ENCODE peak calls at places on chromosomes 7 and 10, in seven cellular contexts. A is Panc1; F is cardiac fibroblast; V is CD8-positive, alpha-beta memory T cell; J is H7; L is PC-3; S is tibial nerve. P is an unnamed sample.

GRCh38 chr10:126749030-126749655 is 78.7 kb upstream of the C10orf90 start:
- DNase-seq in F (peak; percentile 88), A (peak; percentile 53), L (peak; percentile 93), J (peak; percentile 64), S (peak; percentile 18), V (no peak), P (peak; percentile 73)

GRCh38 chr7:140230517-140230861 is 53.7 kb upstream of the KDM7A start:
- DNase-seq in F (no peak), A (no peak), S (no peak), J (peak; percentile 68), V (peak; percentile 81), L (no peak), P (no peak)

GRCh38 chr7:81672872-81673271 is 97.0 kb downstream of the HGF start:
- DNase-seq in F (no peak), V (no peak), L (no peak), A (no peak), S (no peak), J (peak; percentile 0), P (no peak)

GRCh38 chr10:77163670-77164348 is 473.8 kb downstream of the KCNMA1 start:
- DNase-seq in L (peak; percentile 100), F (peak; percentile 91), V (no peak), S (no peak), J (no peak), A (peak; percentile 98), P (peak; percentile 96)

GRCh38 chr7:45229130-45229920 is 71.7 kb downstream of the RAMP3 start:
- DNase-seq in L (no peak), A (no peak), F (no peak), V (no peak), S (no peak), J (no peak), P (no peak)

GRCh38 chr7:77415474-77415821 is 701 bp downstream of the GSAP start:
- DNase-seq in J (peak; percentile 71), V (peak; percentile 23), F (no peak), S (no peak), L (no peak), A (no peak), P (no peak)

GRCh38 chr7:36158321-36158605 is 5.2 kb downstream of the EEPD1 start:
- DNase-seq in A (no peak), F (no peak), L (peak; percentile 32), V (no peak), J (no peak), S (no peak), P (no peak)

GRCh38 chr7:21965318-21965717 is 19.6 kb upstream of the CDCA7L start:
- DNase-seq in J (no peak), V (no peak), F (peak; percentile 8), S (no peak), A (no peak), L (no peak), P (peak; percentile 95)

GRCh38 chr7:149620961-149621360 is 123.4 kb upstream of the ZNF746 start:
- DNase-seq in S (no peak), V (peak; percentile 69), A (no peak), L (no peak), J (no peak), F (no peak), P (no peak)

GRCh38 chr10:104254493-104255243 is at the start of gene GSTO1:
- DNase-seq in A (no peak), S (peak; percentile 63), V (peak; percentile 40), J (peak; percentile 82), F (peak; percentile 83), L (peak; percentile 52), P (peak; percentile 82)

GRCh38 chr10:117741524-117741923 is 199.0 kb downstream of the EMX2 start:
- DNase-seq in V (no peak), A (no peak), L (no peak), J (peak; percentile 23), F (no peak), S (no peak), P (no peak)

GRCh38 chr10:2019281-2019680 is 282.0 kb upstream of the ADARB2 start:
- DNase-seq in S (no peak), F (no peak), L (no peak), V (no peak), A (no peak), J (no peak), P (no peak)
- H3K4me3 ChIP-seq in S (no peak overlapping the region), F (no peak overlapping the region), L (no peak overlapping the region), V (no peak overlapping the region), A (no peak overlapping the region), J (no peak overlapping the region), P (no peak overlapping the region)

GRCh38 chr7:33873981-33874750 is 31.2 kb upstream of the BMPER start:
- DNase-seq in F (peak; percentile 50), V (no peak), A (no peak), S (no peak), L (peak; percentile 88), J (no peak), P (peak; percentile 69)
- H3K4me3 ChIP-seq in F (no peak overlapping the region), V (no peak overlapping the region), A (no peak overlapping the region), S (no peak overlapping the region), L (no peak overlapping the region), J (no peak overlapping the region), P (no peak overlapping the region)

DNA sequence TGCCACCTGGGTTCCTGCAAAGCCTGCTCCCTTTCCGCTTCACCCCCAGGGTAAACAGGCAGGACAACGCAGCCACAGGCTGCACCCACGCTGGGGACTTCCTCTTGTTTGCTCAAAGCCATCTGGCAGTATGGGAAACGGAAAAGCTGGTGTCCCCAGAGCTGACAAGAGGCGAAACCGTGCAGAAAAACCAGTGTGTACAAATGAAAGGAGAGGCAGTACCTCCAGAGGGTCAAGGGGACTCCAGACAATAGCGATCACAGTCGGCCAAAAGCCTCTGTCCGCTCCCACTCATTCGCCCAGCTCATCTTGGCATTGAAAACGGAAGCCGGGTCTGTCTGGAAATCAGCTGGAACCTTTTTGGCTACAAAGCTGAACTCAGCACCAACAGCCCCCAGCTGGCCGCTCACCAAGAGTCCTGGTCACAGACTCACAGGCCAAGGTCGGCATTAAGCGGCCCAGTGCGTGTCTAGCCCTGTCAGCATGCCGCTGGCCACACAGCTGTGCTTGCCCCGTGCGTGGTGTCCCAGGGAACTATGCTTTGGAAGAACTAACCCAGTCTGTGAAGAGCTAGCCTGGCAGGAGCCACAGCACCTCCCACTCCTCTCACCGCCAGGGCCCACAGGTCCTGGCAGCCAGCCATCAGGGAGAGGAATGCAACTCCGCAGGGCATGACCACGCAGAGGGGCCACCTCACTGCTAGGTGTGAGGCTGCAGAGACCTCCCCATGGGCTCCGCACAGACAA is 10.4 kb downstream of the TNS3 start:
- DNase-seq in V (no peak), F (peak; percentile 92), J (no peak), L (peak; percentile 84), A (no peak), S (peak; percentile 28), P (peak; percentile 90)
- H3K4me3 ChIP-seq in V (no peak overlapping the region), F (no peak overlapping the region), J (no peak overlapping the region), L (peak overlapping the region; percentile 40), A (peak overlapping the region; percentile 36), S (no peak overlapping the region), P (peak overlapping the region; percentile 2)

GRCh38 chr7:137873524-137873923 is 26.8 kb upstream of the DGKI start:
- DNase-seq in J (no peak), L (no peak), F (peak; percentile 35), A (no peak), V (no peak), S (no peak), P (peak; percentile 36)
- H3K4me3 ChIP-seq in J (no peak overlapping the region), L (no peak overlapping the region), F (no peak overlapping the region), A (no peak overlapping the region), V (no peak overlapping the region), S (no peak overlapping the region), P (no peak overlapping the region)

GRCh38 chr10:71771821-71772617 is 1.3 kb downstream of the VSIR start:
- DNase-seq in V (no peak), A (no peak), F (peak; percentile 86), J (no peak), S (no peak), L (peak; percentile 73), P (peak; percentile 79)
- H3K4me3 ChIP-seq in V (peak overlapping the region; percentile 94), A (peak overlapping the region; percentile 60), F (no peak overlapping the region), J (no peak overlapping the region), S (peak overlapping the region; percentile 86), L (peak overlapping the region; percentile 72), P (peak overlapping the region; percentile 80)

GRCh38 chr10:100730739-100731602 is 14.4 kb upstream of the PAX2 start:
- DNase-seq in S (no peak), J (peak; percentile 76), V (no peak), A (no peak), F (peak; percentile 29), L (no peak), P (no peak)
- H3K4me3 ChIP-seq in S (no peak overlapping the region), J (no peak overlapping the region), V (no peak overlapping the region), A (peak overlapping the region; percentile 79), F (peak overlapping the region; percentile 8), L (no peak overlapping the region), P (no peak overlapping the region)

DNA sequence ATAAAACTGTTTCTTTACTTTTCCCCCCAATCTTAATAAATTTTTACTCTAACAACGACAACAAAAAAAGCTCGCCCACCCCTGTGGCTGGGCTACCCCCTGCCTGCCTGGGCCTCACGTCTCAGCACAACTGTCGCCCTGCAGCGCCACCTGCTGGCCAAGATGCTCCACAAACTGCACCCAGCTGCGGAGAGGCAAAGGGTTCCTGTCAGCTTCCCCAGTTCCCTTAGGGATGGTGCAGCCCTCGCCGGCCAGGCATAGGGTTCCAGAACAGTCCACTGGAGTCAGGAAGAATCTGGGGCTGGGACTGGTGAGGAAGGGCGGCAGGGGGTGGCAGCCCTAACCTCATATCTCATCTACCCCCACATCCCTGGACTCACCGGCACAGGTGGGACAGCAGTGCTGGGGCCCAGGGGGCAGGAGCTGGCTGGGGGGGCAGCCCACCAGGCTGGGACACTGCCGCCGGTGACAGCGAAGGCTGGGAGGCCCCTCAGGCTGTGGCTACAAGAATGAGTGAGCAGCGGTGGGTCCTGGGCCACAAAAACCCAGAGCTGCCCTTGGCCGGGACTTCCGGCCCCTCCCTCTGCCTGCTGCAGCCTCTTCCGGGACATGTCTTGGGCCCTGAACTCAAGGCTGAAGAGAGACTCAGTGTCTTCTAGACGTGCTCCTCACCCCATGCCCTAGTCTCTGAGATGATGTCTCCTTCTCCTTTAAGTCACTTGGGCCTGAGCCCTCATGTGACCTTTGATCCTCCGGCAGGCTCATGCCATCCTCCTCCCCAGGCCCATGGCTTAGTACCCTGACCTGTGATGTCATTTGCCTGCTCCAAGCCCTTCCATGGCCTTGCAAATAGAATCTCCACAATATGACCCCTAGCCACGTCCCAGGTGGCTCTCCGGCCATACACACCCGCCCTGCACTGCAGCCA is 21.2 kb downstream of the ATP6V1F start:
- DNase-seq in S (peak; percentile 75), A (peak; percentile 52), V (peak; percentile 74), F (peak; percentile 77), J (peak; percentile 98), L (peak; percentile 81), P (peak; percentile 67)
- H3K4me3 ChIP-seq in S (peak overlapping the region; percentile 3), A (no peak overlapping the region), V (no peak overlapping the region), F (no peak overlapping the region), J (no peak overlapping the region), L (no peak overlapping the region), P (no peak overlapping the region)

DNA sequence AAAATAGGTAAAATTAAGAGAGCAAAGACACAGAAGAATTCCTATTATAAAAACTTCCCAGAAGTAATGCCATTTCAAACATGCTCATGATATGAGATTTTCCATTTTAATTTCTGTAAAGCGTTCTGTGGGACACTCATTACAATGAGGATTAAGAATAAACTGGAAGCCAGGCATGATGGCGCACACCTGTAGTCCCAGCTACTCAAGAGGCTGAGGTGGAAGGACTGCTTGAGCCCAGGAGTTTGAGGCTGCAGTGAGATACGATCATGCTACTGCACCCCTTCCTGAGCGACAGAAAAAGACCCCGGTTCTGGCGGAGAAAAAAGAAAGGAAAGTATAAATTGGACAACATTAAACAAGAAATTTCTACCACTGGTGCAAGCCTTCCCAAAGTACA is 1.5 kb downstream of the DNA2 start:
- DNase-seq in J (no peak), S (no peak), A (no peak), F (no peak), V (no peak), L (peak; percentile 30), P (no peak)
- H3K4me3 ChIP-seq in J (peak overlapping the region; percentile 84), S (no peak overlapping the region), A (peak overlapping the region; percentile 97), F (no peak overlapping the region), V (no peak overlapping the region), L (peak overlapping the region; percentile 86), P (peak overlapping the region; percentile 83)

P was measured in fibroblast of villous mesenchyme.